ENCODE peak calls at places on chromosomes 3 and 15, in nine cellular contexts. I, W, D, S, B, K, T, C and P are unnamed samples.

GRCh38 chr15:49987896-49988295 is 131.1 kb downstream of the ATP8B4 start:
- DNase-seq in I (no peak), W (no peak), D (no peak), S (no peak), B (no peak), K (no peak), T (no peak), C (no peak), P (no peak)

GRCh38 chr15:89982315-89983055 is 18.6 kb upstream of the ZNF710 start:
- DNase-seq in I (no peak), W (no peak), D (no peak), S (no peak), B (no peak), K (peak), T (no peak), C (no peak), P (no peak)

GRCh38 chr3:60917136-60917535 is 334.1 kb downstream of the FHIT start:
- DNase-seq in I (no peak), W (peak), D (no peak), S (no peak), B (peak), K (no peak), T (peak), C (no peak), P (no peak)

GRCh38 chr3:53223541-53223966 is 32.3 kb downstream of the TKT start:
- DNase-seq in I (no peak), W (peak), D (no peak), S (no peak), B (no peak), K (no peak), T (no peak), C (no peak), P (no peak)

GRCh38 chr3:170740726-170741591 is 129.0 kb downstream of the RPL22L1 start:
- DNase-seq in I (peak), W (peak), D (no peak), S (peak), B (no peak), K (no peak), T (peak), C (peak), P (no peak)

GRCh38 chr3:76965122-76965725 is 74.7 kb upstream of the ROBO2 start:
- DNase-seq in I (no peak), W (no peak), D (no peak), S (no peak), B (no peak), K (no peak), T (no peak), C (peak), P (no peak)

GRCh38 chr3:57691411-57692133 is 1.3 kb downstream of the DENND6A start:
- DNase-seq in I (no peak), W (no peak), D (no peak), S (no peak), B (no peak), K (no peak), T (peak), C (no peak), P (no peak)

GRCh38 chr15:36256258-36256825 is 323.1 kb upstream of the CDIN1 start:
- DNase-seq in I (no peak), W (no peak), D (no peak), S (no peak), B (no peak), K (no peak), T (no peak), C (no peak), P (no peak)

GRCh38 chr3:149600619-149601018 is 57.2 kb downstream of the WWTR1 start:
- DNase-seq in I (no peak), W (no peak), D (no peak), S (no peak), B (no peak), K (no peak), T (no peak), C (no peak), P (no peak)

GRCh38 chr3:47314056-47314764 is 31.5 kb downstream of the KLHL18 start:
- DNase-seq in I (no peak), W (no peak), D (no peak), S (no peak), B (no peak), K (no peak), T (no peak), C (no peak), P (no peak)

GRCh38 chr3:173711619-173712018 is 314.1 kb downstream of the NLGN1 start:
- DNase-seq in I (peak), W (no peak), D (peak), S (no peak), B (no peak), K (no peak), T (no peak), C (no peak), P (no peak)

GRCh38 chr3:136251511-136251910 is 1.4 kb downstream of the PCCB start:
- DNase-seq in I (no peak), W (no peak), D (no peak), S (no peak), B (no peak), K (no peak), T (peak), C (no peak), P (no peak)

GRCh38 chr3:133842158-133842557 is 36.5 kb downstream of the SRPRB start:
- DNase-seq in I (no peak), W (no peak), D (no peak), S (no peak), B (no peak), K (no peak), T (no peak), C (no peak), P (no peak)

GRCh38 chr3:45362161-45362560 is 26.2 kb upstream of the LARS2 start:
- DNase-seq in I (no peak), W (no peak), D (no peak), S (no peak), B (no peak), K (no peak), T (no peak), C (no peak), P (no peak)

GRCh38 chr15:84750583-84751092 is 2.2 kb downstream of the ZNF592 start:
- DNase-seq in I (no peak), W (no peak), D (no peak), S (no peak), B (no peak), K (no peak), T (no peak), C (no peak), P (no peak)

GRCh38 chr3:22284559-22284958 is 533.5 kb upstream of the ZNF385D start:
- DNase-seq in I (no peak), W (no peak), D (no peak), S (no peak), B (no peak), K (no peak), T (peak), C (no peak), P (no peak)

GRCh38 chr15:93042211-93042610 is 46.8 kb downstream of the RGMA start:
- DNase-seq in I (no peak), W (no peak), D (no peak), S (no peak), B (peak), K (no peak), T (no peak), C (peak), P (no peak)

GRCh38 chr3:65894126-65894525 is 144.6 kb downstream of the MAGI1 start:
- DNase-seq in I (no peak), W (no peak), D (no peak), S (no peak), B (no peak), K (no peak), T (peak), C (no peak), P (no peak)

GRCh38 chr15:99442268-99442897 is 123.4 kb upstream of the MEF2A start:
- DNase-seq in I (peak), W (peak), D (no peak), S (peak), B (peak), K (no peak), T (peak), C (peak), P (peak)

GRCh38 chr3:10390641-10391373 is 69.9 kb upstream of the SEC13 start:
- DNase-seq in I (no peak), W (no peak), D (no peak), S (no peak), B (no peak), K (no peak), T (no peak), C (no peak), P (no peak)

GRCh38 chr3:16370872-16371740 is 106.1 kb downstream of the OXNAD1 start:
- DNase-seq in I (no peak), W (no peak), D (no peak), S (no peak), B (no peak), K (no peak), T (no peak), C (no peak), P (peak)

GRCh38 chr15:101240364-101240763 is 11.5 kb downstream of the CHSY1 start:
- DNase-seq in I (no peak), W (no peak), D (no peak), S (no peak), B (no peak), K (no peak), T (peak), C (no peak), P (no peak)

GRCh38 chr15:40282870-40283614 is at the start of gene ANKRD63:
- DNase-seq in I (no peak), W (peak), D (no peak), S (no peak), B (peak), K (no peak), T (peak), C (no peak), P (no peak)

GRCh38 chr15:31352911-31353811 is 26.5 kb downstream of the KLF13 start:
- DNase-seq in I (no peak), W (peak), D (peak), S (no peak), B (peak), K (no peak), T (peak), C (no peak), P (peak)

GRCh38 chr3:139541156-139541897 is 1.8 kb upstream of the RBP1 start:
- DNase-seq in I (no peak), W (no peak), D (no peak), S (peak), B (no peak), K (no peak), T (no peak), C (no peak), P (no peak)

GRCh38 chr3:12120374-12121140 is 38.2 kb downstream of the TIMP4 start:
- DNase-seq in I (no peak), W (no peak), D (no peak), S (no peak), B (no peak), K (no peak), T (no peak), C (no peak), P (no peak)

GRCh38 chr3:51547274-51547673 is 8.8 kb downstream of the RAD54L2 start:
- DNase-seq in I (no peak), W (no peak), D (no peak), S (no peak), B (no peak), K (no peak), T (no peak), C (no peak), P (no peak)
- H3K27ac ChIP-seq in I (no peak), W (no peak), D (no peak), S (no peak), B (no peak), K (no peak), T (no peak), C (no peak), P (no peak)

DNA sequence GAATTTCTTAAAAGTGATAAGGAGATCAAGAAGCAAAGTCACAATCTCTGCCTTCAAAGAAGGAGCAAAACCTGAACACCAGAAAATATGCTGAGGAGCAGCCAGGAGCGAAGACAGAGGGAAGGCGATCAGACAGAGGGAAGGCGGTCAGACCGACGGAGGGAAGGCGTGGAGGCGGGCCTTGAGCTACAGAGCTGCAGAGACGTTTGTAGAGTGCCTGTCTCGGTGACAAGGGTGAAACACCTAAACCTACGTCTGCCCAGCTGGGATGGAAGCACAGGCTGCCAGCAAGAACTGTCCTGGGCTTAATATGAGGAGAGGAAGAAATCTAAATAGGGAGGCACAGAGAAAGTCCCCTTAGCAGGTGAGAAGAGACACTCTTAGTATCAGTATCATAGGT is 476.0 kb downstream of the OCA2 start:
- DNase-seq in I (no peak), W (no peak), D (no peak), S (no peak), B (no peak), K (no peak), T (no peak), C (no peak), P (no peak)
- H3K27ac ChIP-seq in I (no peak), W (no peak), D (no peak), S (no peak), B (no peak), K (no peak), T (no peak), C (no peak), P (no peak)

DNA sequence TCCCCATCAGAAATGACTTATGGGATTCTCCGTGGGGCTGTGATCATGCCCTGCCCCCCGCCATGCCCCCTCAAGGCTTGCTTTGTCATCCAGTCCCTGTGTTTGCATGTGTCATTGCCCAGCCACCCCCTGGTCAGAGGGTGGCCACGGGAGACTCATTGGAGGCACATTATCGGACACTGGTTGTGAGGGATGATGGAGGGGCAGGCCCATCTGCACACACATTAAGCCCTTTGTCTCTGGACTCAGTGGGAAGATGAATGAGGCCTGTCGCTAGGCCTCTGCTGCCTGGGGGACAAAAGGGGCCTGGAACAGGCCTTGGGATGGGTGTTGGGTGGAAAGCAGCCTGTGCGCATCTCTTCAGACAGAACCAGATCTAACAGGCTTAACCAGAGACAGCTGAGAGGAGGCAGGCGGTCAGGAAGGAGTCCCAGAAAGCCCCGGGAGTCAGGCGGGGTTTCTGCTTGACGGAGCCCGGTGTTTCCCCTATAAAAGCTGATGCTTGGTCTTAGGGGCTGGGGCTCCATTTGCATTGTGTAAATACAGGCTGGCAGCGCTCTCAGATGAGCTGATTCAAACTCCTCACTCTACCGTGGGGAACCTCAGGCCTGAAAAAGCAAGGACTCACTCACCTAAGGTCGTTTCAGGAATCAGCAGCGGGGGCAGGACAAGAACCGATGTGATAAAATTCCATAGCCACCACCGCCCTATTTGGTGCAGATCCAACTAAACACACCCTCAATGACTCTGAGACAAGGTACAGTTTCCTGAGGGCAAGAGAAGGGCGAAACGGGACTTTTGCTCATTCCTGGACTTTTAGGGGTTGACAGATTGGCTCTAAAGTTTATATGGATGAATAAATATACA is 17.0 kb upstream of the SKIC8 start:
- DNase-seq in I (no peak), W (no peak), D (no peak), S (peak), B (no peak), K (peak), T (no peak), C (no peak), P (no peak)
- H3K27ac ChIP-seq in I (no peak), W (no peak), D (no peak), S (peak), B (no peak), K (no peak), T (no peak), C (no peak), P (no peak)

GRCh38 chr3:81728766-81729544 is 32.5 kb downstream of the GBE1 start:
- DNase-seq in I (peak), W (no peak), D (no peak), S (no peak), B (no peak), K (no peak), T (peak), C (no peak), P (no peak)
- H3K27ac ChIP-seq in I (no peak), W (no peak), D (no peak), S (no peak), B (no peak), K (no peak), T (peak), C (no peak), P (no peak)

GRCh38 chr15:60073441-60073840 is 69.3 kb downstream of the FOXB1 start:
- DNase-seq in I (no peak), W (no peak), D (no peak), S (no peak), B (no peak), K (no peak), T (no peak), C (no peak), P (no peak)
- H3K27ac ChIP-seq in I (no peak), W (no peak), D (no peak), S (no peak), B (no peak), K (no peak), T (no peak), C (no peak), P (no peak)

DNA sequence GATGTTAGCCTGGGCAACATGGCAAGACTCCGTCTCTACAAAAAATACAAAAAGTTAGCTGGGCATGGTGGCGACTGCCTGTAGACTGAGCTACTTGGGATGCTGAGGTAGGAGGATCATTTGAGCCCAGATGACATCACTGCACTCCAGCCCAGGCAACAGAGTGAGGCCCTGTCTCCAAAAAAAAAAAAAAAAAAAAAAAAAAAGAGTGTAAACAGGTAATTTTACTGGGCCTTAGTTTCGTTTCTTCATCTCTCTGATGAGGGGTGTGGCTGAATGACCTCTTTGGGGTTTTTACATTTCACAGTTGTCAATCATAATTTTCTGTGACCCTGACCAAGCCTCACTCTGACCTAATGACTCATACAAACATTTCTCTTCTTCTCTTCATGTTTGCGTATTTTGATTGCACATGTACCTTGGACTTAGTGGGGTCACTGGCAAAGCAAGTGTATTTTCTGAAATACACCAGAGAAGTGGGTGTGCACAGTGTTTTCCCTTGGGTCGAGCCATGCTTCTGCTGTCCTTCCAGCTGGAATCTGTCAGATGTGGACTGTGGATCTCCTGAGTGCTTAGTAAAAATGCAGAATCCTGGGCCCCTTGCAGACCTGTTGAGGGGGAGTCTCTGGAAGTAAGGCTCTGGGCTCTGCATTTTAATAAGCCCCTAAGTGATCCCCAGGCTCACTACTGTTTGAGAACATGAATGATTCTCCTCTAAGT is 140.5 kb downstream of the FNDC3B start:
- DNase-seq in I (peak), W (no peak), D (no peak), S (no peak), B (no peak), K (no peak), T (no peak), C (no peak), P (no peak)
- H3K27ac ChIP-seq in I (no peak), W (no peak), D (no peak), S (no peak), B (no peak), K (no peak), T (no peak), C (no peak), P (no peak)

GRCh38 chr3:178982138-178982537 is 89.5 kb downstream of the ZMAT3 start:
- DNase-seq in I (no peak), W (no peak), D (no peak), S (no peak), B (no peak), K (no peak), T (peak), C (no peak), P (no peak)
- H3K27ac ChIP-seq in I (no peak), W (no peak), D (no peak), S (no peak), B (no peak), K (no peak), T (no peak), C (no peak), P (no peak)